ENCODE peak calls at places on chromosomes 2 and 18, in nine cellular contexts. T, Z, C, I, X, K, F, E and U are unnamed samples.

GRCh38 chr2:68352651-68353386 is 12.3 kb upstream of the PLEK start:
- DNase-seq in T (no peak), Z (no peak), C (no peak), I (no peak), X (no peak), K (no peak), F (no peak), E (no peak), U (no peak)

GRCh38 chr2:143742631-143743030 is 613.4 kb downstream of the ARHGAP15 start:
- DNase-seq in T (no peak), Z (peak; percentile 36), C (no peak), I (no peak), X (no peak), K (no peak), F (no peak), E (no peak), U (no peak)

GRCh38 chr2:192159764-192160163 is 35.0 kb downstream of the TMEFF2 start:
- DNase-seq in T (no peak), Z (no peak), C (no peak), I (no peak), X (no peak), K (no peak), F (no peak), E (no peak), U (no peak)

GRCh38 chr2:196314780-196315179 is 143.4 kb upstream of the STK17B start:
- DNase-seq in T (no peak), Z (no peak), C (no peak), I (no peak), X (no peak), K (no peak), F (no peak), E (no peak), U (no peak)

GRCh38 chr2:240398711-240399267 is 36.7 kb upstream of the GPC1 start:
- DNase-seq in T (no peak), Z (no peak), C (peak; percentile 17), I (no peak), X (peak; percentile 18), K (no peak), F (no peak), E (no peak), U (no peak)

GRCh38 chr2:239926587-239927234 is 98.4 kb downstream of the NDUFA10 start:
- DNase-seq in T (peak; percentile 11), Z (peak; percentile 38), C (no peak), I (no peak), X (peak; percentile 8), K (no peak), F (no peak), E (no peak), U (peak; percentile 0)

GRCh38 chr2:240877460-240878340 is 9.1 kb downstream of the AGXT start:
- DNase-seq in T (no peak), Z (no peak), C (no peak), I (no peak), X (no peak), K (no peak), F (no peak), E (no peak), U (no peak)

GRCh38 chr2:84906900-84907714 is 1.7 kb downstream of the TMSB10 start:
- DNase-seq in T (peak; percentile 43), Z (peak; percentile 75), C (no peak), I (peak; percentile 72), X (peak; percentile 72), K (no peak), F (no peak), E (peak; percentile 69), U (peak; percentile 72)

GRCh38 chr18:49028801-49029506 is 78.2 kb upstream of the SMAD7 start:
- DNase-seq in T (peak; percentile 1), Z (no peak), C (no peak), I (no peak), X (no peak), K (no peak), F (no peak), E (no peak), U (peak; percentile 3)

GRCh38 chr18:71471963-71472725 is 1072.0 kb downstream of the CBLN2 start:
- DNase-seq in T (no peak), Z (no peak), C (no peak), I (no peak), X (no peak), K (no peak), F (no peak), E (no peak), U (no peak)

GRCh38 chr2:95077521-95077807 is 44.1 kb downstream of the MRPS5 start:
- DNase-seq in T (no peak), Z (no peak), C (no peak), I (no peak), X (no peak), K (no peak), F (no peak), E (no peak), U (no peak)

GRCh38 chr2:218332288-218332687 is 24.4 kb upstream of the CATIP start:
- DNase-seq in T (no peak), Z (no peak), C (no peak), I (no peak), X (no peak), K (no peak), F (no peak), E (no peak), U (no peak)

GRCh38 chr2:218329027-218329825 is 27.4 kb upstream of the CATIP start:
- DNase-seq in T (no peak), Z (no peak), C (no peak), I (no peak), X (peak; percentile 80), K (peak; percentile 77), F (no peak), E (no peak), U (no peak)

GRCh38 chr2:218329826-218330651 is 26.6 kb upstream of the CATIP start:
- DNase-seq in T (no peak), Z (no peak), C (no peak), I (no peak), X (peak; percentile 77), K (peak; percentile 59), F (no peak), E (peak; percentile 25), U (no peak)

GRCh38 chr2:218334531-218334930 is 22.1 kb upstream of the CATIP start:
- DNase-seq in T (no peak), Z (no peak), C (no peak), I (no peak), X (no peak), K (no peak), F (no peak), E (no peak), U (no peak)

GRCh38 chr2:218332920-218333645 is 23.6 kb upstream of the CATIP start:
- DNase-seq in T (no peak), Z (no peak), C (no peak), I (no peak), X (no peak), K (no peak), F (no peak), E (no peak), U (no peak)
- TF ChIP-seq POLR2A in T (peak; percentile 13), Z (no peak), C (no peak), I (no peak), X (no peak), K (peak; percentile 24), F (no peak), E (no peak), U (no peak)

GRCh38 chr18:3994061-3994687 is 460.9 kb downstream of the DLGAP1 start:
- DNase-seq in T (no peak), Z (no peak), C (no peak), I (no peak), X (no peak), K (no peak), F (no peak), E (no peak), U (no peak)
- H3K27ac ChIP-seq in T (no peak overlapping the region), Z (no peak overlapping the region), C (no peak overlapping the region), I (no peak overlapping the region), X (no peak overlapping the region), K (no peak overlapping the region), F (no peak overlapping the region), E (no peak overlapping the region), U (no peak overlapping the region)

GRCh38 chr2:129009555-129010146 is 691.0 kb upstream of the HS6ST1 start:
- DNase-seq in T (no peak), Z (no peak), C (no peak), I (no peak), X (no peak), K (no peak), F (no peak), E (no peak), U (no peak)

GRCh38 chr2:129008881-129009554 is 690.4 kb upstream of the HS6ST1 start:
- DNase-seq in T (no peak), Z (no peak), C (no peak), I (no peak), X (no peak), K (no peak), F (no peak), E (no peak), U (no peak)

GRCh38 chr2:129008055-129008880 is 689.6 kb upstream of the HS6ST1 start:
- DNase-seq in T (no peak), Z (no peak), C (no peak), I (no peak), X (no peak), K (no peak), F (no peak), E (no peak), U (no peak)

GRCh38 chr2:129011466-129012061 is 692.9 kb upstream of the HS6ST1 start:
- DNase-seq in T (no peak), Z (no peak), C (no peak), I (no peak), X (no peak), K (no peak), F (no peak), E (no peak), U (no peak)

DNA sequence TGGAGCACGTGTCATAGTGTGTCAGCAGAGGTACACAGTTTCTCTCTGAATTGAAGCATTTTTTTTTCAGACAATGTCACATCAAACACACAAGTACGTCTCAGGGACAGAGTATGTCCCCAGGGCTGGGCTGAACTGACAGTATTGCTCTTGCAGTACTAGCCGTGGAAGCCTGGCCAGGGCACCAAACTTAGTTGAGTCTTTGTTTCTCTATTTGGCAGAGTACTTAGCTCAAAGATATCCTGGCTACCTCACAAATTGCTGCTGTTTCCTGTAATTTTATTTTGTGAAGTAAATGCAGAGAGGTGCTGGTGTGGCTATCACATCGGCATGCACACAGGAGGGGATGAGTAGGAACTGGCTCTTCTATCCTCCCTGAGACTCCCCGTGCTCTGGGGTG is 691.6 kb upstream of the HS6ST1 start:
- DNase-seq in T (no peak), Z (no peak), C (no peak), I (no peak), X (no peak), K (no peak), F (no peak), E (no peak), U (no peak)
- H3K27me3 ChIP-seq in T (no peaks in the 10 kb centered on the region), Z (no peaks in the 10 kb centered on the region), C (no peaks in the 10 kb centered on the region), I (no peaks in the 10 kb centered on the region), X (no peaks in the 10 kb centered on the region), K (no peaks in the 10 kb centered on the region), F (no peaks in the 10 kb centered on the region), E (no peaks in the 10 kb centered on the region), U (no peaks in the 10 kb centered on the region)

DNA sequence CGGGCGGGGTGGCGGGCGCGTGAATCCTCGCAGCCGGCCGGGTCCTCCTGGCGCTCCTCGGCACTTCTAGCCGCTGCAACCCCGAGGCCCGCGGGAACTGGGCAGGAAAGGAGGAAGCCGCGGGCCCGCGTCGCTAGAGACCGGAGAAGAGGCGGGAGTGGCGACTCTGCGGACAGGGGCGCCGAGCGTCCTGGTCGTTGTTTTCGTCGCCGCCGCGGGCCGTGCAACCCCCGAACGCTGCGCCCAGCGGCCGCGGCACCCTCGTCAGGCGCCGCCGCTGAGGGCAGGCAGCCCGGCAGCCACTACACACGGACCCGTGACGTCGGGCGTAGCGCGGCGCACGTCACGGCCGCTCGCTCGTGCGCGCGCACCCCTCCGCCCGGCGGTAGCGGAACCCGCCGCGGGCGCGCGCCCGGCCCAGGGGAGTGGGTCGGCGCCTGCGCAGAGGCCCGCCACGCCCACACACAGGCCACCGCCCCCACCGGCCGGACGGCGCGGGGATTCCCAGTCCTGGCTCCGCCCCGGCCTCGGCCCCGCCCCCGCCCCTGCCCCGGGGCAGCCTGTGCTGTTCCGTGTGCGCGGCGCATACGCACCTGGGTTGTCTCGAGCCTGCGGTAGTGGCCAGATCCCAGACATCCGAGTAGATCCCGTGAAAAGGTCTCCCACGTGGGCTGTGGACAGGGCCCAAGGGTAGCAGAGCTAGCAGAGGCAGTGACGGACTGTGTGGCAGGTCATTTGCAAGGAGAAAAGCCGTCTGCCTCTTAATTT is at the start of gene MAP3K2:
- DNase-seq in T (peak; percentile 97), Z (peak; percentile 90), C (peak; percentile 97), I (peak; percentile 91), X (peak; percentile 95), K (peak; percentile 45), F (no peak), E (peak; percentile 97), U (peak; percentile 98)
- TF ChIP-seq POLR2A in T (peak; percentile 96), Z (peak; percentile 95), C (no peak), I (peak; percentile 83), X (peak; percentile 80), K (peak; percentile 97), F (peak; percentile 84), E (peak; percentile 86), U (peak; percentile 76)